ENCODE peak calls at places on chromosomes 4 and X, in five cellular contexts. I is upper lobe of right lung, M is WERI-Rb-1, C is heart left ventricle, V is ovary. P is an unnamed sample.

GRCh38 chr4:6111354-6111930 is 88.9 kb downstream of the JAKMIP1 start:
- DNase-seq in I (no peak), M (no peak), V (no peak), C (no peak), P (no peak)

GRCh38 chr4:150164956-150165355 is 86.7 kb downstream of the DCLK2 start:
- DNase-seq in M (no peak), I (no peak), C (no peak), V (no peak), P (no peak)

GRCh38 chr4:100162027-100162685 is 28.1 kb downstream of the DDIT4L start:
- DNase-seq in M (no peak), C (no peak), V (no peak), I (no peak), P (no peak)

GRCh38 chrX:103356897-103357296 is 591 bp downstream of the TCEAL9 start:
- DNase-seq in I (no peak), M (no peak), C (peak), V (peak), P (peak)

GRCh38 chrX:44889824-44890223 is 16.8 kb downstream of the KDM6A start:
- DNase-seq in M (no peak), I (no peak), V (no peak), C (no peak), P (no peak)

GRCh38 chrX:15929231-15929630 is 74.6 kb upstream of the AP1S2 start:
- DNase-seq in I (no peak), C (no peak), M (no peak), V (no peak), P (no peak)

GRCh38 chrX:123562342-123563146 is 170.3 kb downstream of the THOC2 start:
- DNase-seq in I (no peak), C (no peak), M (no peak), V (no peak), P (no peak)

GRCh38 chr4:182531555-182532162 is 288.5 kb downstream of the TENM3 start:
- DNase-seq in V (no peak), M (no peak), C (no peak), I (no peak), P (no peak)

GRCh38 chr4:6198278-6198677 is 2.1 kb downstream of the JAKMIP1 start:
- DNase-seq in I (no peak), C (no peak), M (no peak), V (no peak), P (no peak)

GRCh38 chr4:186167605-186168004 is 23.8 kb upstream of the CYP4V2 start:
- DNase-seq in I (no peak), M (no peak), C (no peak), V (no peak), P (no peak)

GRCh38 chr4:1395941-1396805 is 10.1 kb downstream of the NKX1-1 start:
- DNase-seq in V (no peak), M (peak), C (no peak), I (peak), P (peak)

GRCh38 chr4:185987976-185988627 is 80.9 kb upstream of the TLR3 start:
- DNase-seq in C (no peak), V (no peak), I (no peak), M (no peak), P (no peak)

GRCh38 chr4:7430965-7431695 is 3.6 kb downstream of the PSAPL1 start:
- DNase-seq in M (peak), I (peak), V (no peak), C (no peak), P (no peak)

GRCh38 chr4:87559090-87559837 is 30.1 kb upstream of the SPARCL1 start:
- DNase-seq in M (no peak), C (no peak), V (no peak), I (no peak), P (no peak)

GRCh38 chrX:9352243-9352642 is 112.6 kb upstream of the TBL1X start:
- DNase-seq in V (no peak), M (no peak), I (no peak), C (no peak), P (no peak)

DNA sequence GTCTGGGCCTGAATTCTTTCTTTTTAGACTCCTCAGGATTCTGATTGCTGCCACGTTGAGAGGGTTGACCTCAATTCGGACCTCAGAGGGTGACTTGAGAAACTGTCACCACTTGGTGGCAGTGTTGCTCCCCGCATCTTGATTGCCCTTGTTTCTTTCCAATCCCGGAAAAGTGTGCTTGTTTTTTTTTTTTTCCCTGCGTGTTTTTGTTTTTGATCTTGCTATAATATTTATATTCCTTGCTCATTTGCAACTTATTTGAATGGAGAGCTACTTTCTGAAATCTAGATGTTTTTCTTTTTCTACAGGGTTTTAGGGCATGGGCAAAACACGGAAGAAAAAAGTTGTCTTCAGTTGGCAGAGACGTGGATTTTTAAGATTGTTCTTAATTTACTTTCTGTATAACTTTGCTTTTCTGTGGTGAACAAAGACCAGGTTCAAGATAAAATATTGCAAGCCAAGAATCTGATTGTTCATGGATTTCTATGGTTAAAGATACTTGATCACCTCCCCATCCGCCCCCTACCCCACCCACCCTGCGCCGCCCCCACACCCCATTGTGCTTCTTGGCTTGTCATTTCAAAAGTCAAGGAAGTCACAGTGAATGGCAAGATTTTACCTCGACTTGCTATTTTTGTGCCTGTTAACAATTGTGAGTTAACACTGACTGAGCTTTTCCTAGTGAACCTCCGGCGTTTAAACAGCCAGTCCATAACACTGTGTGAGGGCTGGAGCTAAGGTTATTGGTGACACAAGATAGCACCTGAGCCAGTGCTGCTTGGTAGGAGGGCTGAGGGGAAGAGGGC is 102.1 kb downstream of the PTTG2 start:
- DNase-seq in V (peak), I (peak), C (peak), M (peak), P (peak)
- H3K27ac ChIP-seq in V (peak), I (no peak), C (peak), M (no peak), P (peak)

DNA sequence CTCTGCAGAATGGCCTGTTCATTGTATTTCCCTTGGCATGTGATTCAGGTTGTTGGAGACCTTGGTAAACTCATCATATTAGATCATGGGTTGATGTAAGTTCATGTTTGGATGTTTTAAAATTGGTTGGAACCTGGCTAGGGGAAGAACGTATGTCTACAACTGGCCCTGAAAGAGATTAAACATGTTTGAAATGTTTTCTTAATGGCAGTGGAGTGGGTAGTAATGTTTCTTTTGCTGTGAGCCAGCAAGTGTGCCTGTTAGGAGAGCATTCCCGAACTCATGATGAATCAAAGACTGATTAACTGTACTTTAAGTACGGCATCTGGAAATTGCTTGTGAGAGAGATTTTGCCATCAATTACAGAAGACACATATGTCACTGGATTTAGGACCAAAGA is 44.5 kb upstream of the SLC4A4 start:
- DNase-seq in C (no peak), V (no peak), I (no peak), M (no peak), P (no peak)
- H3K4me3 ChIP-seq in C (no peak), V (no peak), I (no peak), M (no peak), P (no peak)

DNA sequence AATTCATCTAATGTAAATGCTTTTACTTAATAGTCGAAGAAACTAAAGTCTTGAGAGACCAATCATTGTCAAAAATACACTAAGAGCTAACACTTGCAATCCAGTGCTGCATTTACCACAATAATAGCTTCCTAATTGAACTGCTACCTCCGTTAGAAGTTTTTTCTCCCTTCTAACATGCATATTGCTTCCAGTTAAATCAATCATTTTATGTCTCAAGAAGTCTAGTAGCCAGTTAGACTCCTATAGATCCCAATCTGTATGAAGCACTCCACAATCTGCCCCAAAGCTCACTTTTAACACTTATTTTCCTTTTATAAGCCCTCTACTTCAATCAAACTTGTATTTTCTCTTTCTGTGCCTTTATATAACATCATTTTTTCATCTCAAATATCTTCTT is 41.4 kb upstream of the GRID2 start:
- DNase-seq in I (no peak), V (no peak), M (no peak), C (no peak), P (no peak)
- H3K27ac ChIP-seq in I (no peak), V (no peak), M (no peak), C (no peak), P (no peak)

GRCh38 chr4:48345542-48345941 is 4.2 kb downstream of the SLAIN2 start:
- DNase-seq in C (no peak), I (no peak), V (no peak), M (no peak), P (no peak)
- H3K4me3 ChIP-seq in C (no peak), I (no peak), V (no peak), M (no peak), P (no peak)

GRCh38 chr4:138908134-138908533 is 107.4 kb upstream of the NOCT start:
- DNase-seq in M (no peak), I (no peak), V (no peak), C (no peak), P (no peak)

GRCh38 chr4:138910914-138911336 is 104.7 kb upstream of the NOCT start:
- DNase-seq in I (peak), C (peak), V (no peak), M (no peak), P (peak)

GRCh38 chr4:138909605-138910004 is 106.0 kb upstream of the NOCT start:
- DNase-seq in C (no peak), V (no peak), M (no peak), I (no peak), P (no peak)

GRCh38 chr4:138911903-138912713 is 103.5 kb upstream of the NOCT start:
- DNase-seq in C (no peak), M (no peak), V (no peak), I (peak), P (no peak)

GRCh38 chr4:138910201-138910913 is 105.2 kb upstream of the NOCT start:
- DNase-seq in M (no peak), V (no peak), C (no peak), I (no peak), P (no peak)
- H3K27ac ChIP-seq in M (no peak), V (no peak), C (peak), I (peak), P (peak)

GRCh38 chrX:153828723-153829548 is 1.4 kb downstream of the PDZD4 start:
- DNase-seq in M (peak), C (no peak), V (no peak), I (no peak), P (no peak)
- H3K4me3 ChIP-seq in M (peak), C (peak), V (peak), I (peak), P (peak)

GRCh38 chr4:128871948-128872347 is 62.4 kb downstream of the JADE1 start:
- DNase-seq in M (no peak), I (no peak), C (no peak), V (no peak), P (no peak)

GRCh38 chr4:128879283-128879682 is 69.8 kb downstream of the JADE1 start:
- DNase-seq in V (no peak), C (no peak), M (no peak), I (no peak), P (no peak)

GRCh38 chr4:128879971-128880370 is 70.5 kb downstream of the JADE1 start:
- DNase-seq in I (no peak), V (no peak), C (no peak), M (no peak), P (no peak)

GRCh38 chr4:128877934-128878333 is 68.4 kb downstream of the JADE1 start:
- DNase-seq in M (no peak), C (no peak), V (no peak), I (no peak), P (no peak)

DNA sequence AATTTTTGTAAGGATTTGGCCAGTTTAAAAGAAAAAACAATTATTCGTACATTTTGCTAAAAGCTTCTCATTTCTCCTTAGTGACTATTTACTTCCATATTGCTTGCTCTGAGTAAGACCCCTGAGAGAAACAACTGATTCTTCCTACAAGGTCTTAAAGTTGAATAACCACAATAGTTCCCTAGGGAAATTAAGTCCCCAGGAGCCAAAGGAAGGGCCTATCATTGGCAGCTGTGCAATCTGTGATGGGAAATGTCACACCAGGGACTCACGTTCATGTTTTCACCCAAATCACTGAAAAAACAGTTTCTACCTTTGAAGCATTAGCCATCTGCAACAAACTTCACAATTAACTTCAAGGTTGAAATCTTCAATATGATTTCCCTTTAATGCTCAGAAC is 66.7 kb downstream of the JADE1 start:
- DNase-seq in V (no peak), I (no peak), C (no peak), M (no peak), P (no peak)
- H3K27ac ChIP-seq in V (no peak), I (no peak), C (no peak), M (no peak), P (no peak)

P was measured in left ventricle myocardium inferior.